ENCODE peak calls at places on chromosomes 1 and 21, in four cellular contexts. One of them, this sample, is unnamed.

GRCh38 chr1:101253976-101254660 is 17.3 kb downstream of the S1PR1 start:
- DNase-seq in Caki2: peak; percentile 45
- DNase-seq in activated gamma-delta T cell treated with Interleukin-2 at 50 U/mL for 16 hours: no peak
- DNase-seq in DMS153: no peak
- DNase-seq in this sample: peak; percentile 23

GRCh38 chr1:156103521-156103947 is 11.0 kb upstream of the LMNA start:
- DNase-seq in Caki2: no peak
- DNase-seq in activated gamma-delta T cell treated with Interleukin-2 at 50 U/mL for 16 hours: no peak
- DNase-seq in DMS153: peak; percentile 21
- DNase-seq in this sample: no peak

GRCh38 chr1:47682786-47683350 is 245.0 kb downstream of the FOXD2 start:
- DNase-seq in Caki2: no peak
- DNase-seq in activated gamma-delta T cell treated with Interleukin-2 at 50 U/mL for 16 hours: no peak
- DNase-seq in DMS153: no peak
- DNase-seq in this sample: no peak

GRCh38 chr1:8023287-8023994 is 2.7 kb downstream of the ERRFI1 start:
- DNase-seq in Caki2: no peak
- DNase-seq in activated gamma-delta T cell treated with Interleukin-2 at 50 U/mL for 16 hours: no peak
- DNase-seq in DMS153: no peak
- DNase-seq in this sample: no peak

GRCh38 chr1:116498789-116499628 is 71.8 kb downstream of the CD58 start:
- DNase-seq in Caki2: peak; percentile 59
- DNase-seq in activated gamma-delta T cell treated with Interleukin-2 at 50 U/mL for 16 hours: peak; percentile 52
- DNase-seq in DMS153: peak; percentile 18
- DNase-seq in this sample: peak; percentile 87

GRCh38 chr1:41995441-41996130 is 76.9 kb upstream of the HIVEP3 start:
- DNase-seq in Caki2: no peak
- DNase-seq in activated gamma-delta T cell treated with Interleukin-2 at 50 U/mL for 16 hours: no peak
- DNase-seq in DMS153: no peak
- DNase-seq in this sample: no peak

GRCh38 chr1:113868387-113869083 is 3.0 kb downstream of the PTPN22 start:
- DNase-seq in Caki2: no peak
- DNase-seq in activated gamma-delta T cell treated with Interleukin-2 at 50 U/mL for 16 hours: no peak
- DNase-seq in DMS153: no peak
- DNase-seq in this sample: no peak

GRCh38 chr1:228001738-228002535 is 4.9 kb upstream of the WNT3A start:
- DNase-seq in Caki2: no peak
- DNase-seq in activated gamma-delta T cell treated with Interleukin-2 at 50 U/mL for 16 hours: no peak
- DNase-seq in DMS153: no peak
- DNase-seq in this sample: no peak

GRCh38 chr1:202189012-202189790 is 4.4 kb upstream of the LGR6 start:
- DNase-seq in Caki2: peak; percentile 27
- DNase-seq in activated gamma-delta T cell treated with Interleukin-2 at 50 U/mL for 16 hours: peak; percentile 80
- DNase-seq in DMS153: no peak
- DNase-seq in this sample: peak; percentile 43

GRCh38 chr1:245232936-245233335 is 78.2 kb downstream of the KIF26B start:
- DNase-seq in Caki2: no peak
- DNase-seq in activated gamma-delta T cell treated with Interleukin-2 at 50 U/mL for 16 hours: no peak
- DNase-seq in DMS153: no peak
- DNase-seq in this sample: no peak

GRCh38 chr1:108708726-108709660 is 3.7 kb upstream of the FNDC7 start:
- DNase-seq in Caki2: no peak
- DNase-seq in activated gamma-delta T cell treated with Interleukin-2 at 50 U/mL for 16 hours: peak; percentile 63
- DNase-seq in DMS153: no peak
- DNase-seq in this sample: peak; percentile 52

GRCh38 chr1:19846338-19846737 is 31.3 kb upstream of the RNF186 start:
- DNase-seq in Caki2: no peak
- DNase-seq in activated gamma-delta T cell treated with Interleukin-2 at 50 U/mL for 16 hours: no peak
- DNase-seq in DMS153: no peak
- DNase-seq in this sample: no peak

GRCh38 chr1:231407537-231408396 is 14.3 kb downstream of the EGLN1 start:
- DNase-seq in Caki2: peak; percentile 55
- DNase-seq in activated gamma-delta T cell treated with Interleukin-2 at 50 U/mL for 16 hours: no peak
- DNase-seq in DMS153: no peak
- DNase-seq in this sample: no peak

GRCh38 chr1:83641206-83641658 is 357.7 kb downstream of the TTLL7 start:
- DNase-seq in Caki2: no peak
- DNase-seq in activated gamma-delta T cell treated with Interleukin-2 at 50 U/mL for 16 hours: no peak
- DNase-seq in DMS153: no peak
- DNase-seq in this sample: no peak

GRCh38 chr1:16618719-16619118 is 5.4 kb upstream of the NBPF1 start:
- DNase-seq in Caki2: no peak
- DNase-seq in activated gamma-delta T cell treated with Interleukin-2 at 50 U/mL for 16 hours: peak; percentile 5
- DNase-seq in DMS153: no peak
- DNase-seq in this sample: no peak

GRCh38 chr1:189616893-189617292 is 860.8 kb downstream of the BRINP3 start:
- DNase-seq in Caki2: peak; percentile 85
- DNase-seq in activated gamma-delta T cell treated with Interleukin-2 at 50 U/mL for 16 hours: no peak
- DNase-seq in DMS153: no peak
- DNase-seq in this sample: no peak

GRCh38 chr1:66383168-66383567 is 150.8 kb upstream of the SGIP1 start:
- DNase-seq in Caki2: no peak
- DNase-seq in activated gamma-delta T cell treated with Interleukin-2 at 50 U/mL for 16 hours: no peak
- DNase-seq in DMS153: no peak
- DNase-seq in this sample: no peak

GRCh38 chr1:81369814-81370213 is 430.9 kb upstream of the ADGRL2 start:
- DNase-seq in Caki2: no peak
- DNase-seq in activated gamma-delta T cell treated with Interleukin-2 at 50 U/mL for 16 hours: no peak
- DNase-seq in DMS153: no peak
- DNase-seq in this sample: no peak

GRCh38 chr1:109050228-109050995 is 8.5 kb upstream of the WDR47 start:
- DNase-seq in Caki2: peak; percentile 74
- DNase-seq in activated gamma-delta T cell treated with Interleukin-2 at 50 U/mL for 16 hours: no peak
- DNase-seq in DMS153: no peak
- DNase-seq in this sample: no peak

GRCh38 chr1:111908222-111908621 is 81.2 kb downstream of the KCND3 start:
- DNase-seq in Caki2: no peak
- DNase-seq in activated gamma-delta T cell treated with Interleukin-2 at 50 U/mL for 16 hours: no peak
- DNase-seq in DMS153: no peak
- DNase-seq in this sample: no peak

GRCh38 chr21:31408306-31409088 is 64.4 kb upstream of the TIAM1 start:
- DNase-seq in Caki2: no peak
- DNase-seq in activated gamma-delta T cell treated with Interleukin-2 at 50 U/mL for 16 hours: no peak
- DNase-seq in DMS153: no peak
- DNase-seq in this sample: no peak

GRCh38 chr21:45366931-45367401 is 38.0 kb upstream of the COL18A1 start:
- DNase-seq in Caki2: peak; percentile 98
- DNase-seq in activated gamma-delta T cell treated with Interleukin-2 at 50 U/mL for 16 hours: no peak
- DNase-seq in DMS153: no peak
- DNase-seq in this sample: no peak

GRCh38 chr1:53656916-53657170 is 82.1 kb downstream of the GLIS1 start:
- DNase-seq in Caki2: no peak
- DNase-seq in activated gamma-delta T cell treated with Interleukin-2 at 50 U/mL for 16 hours: no peak
- DNase-seq in DMS153: no peak
- DNase-seq in this sample: no peak

GRCh38 chr21:15749045-15749867 is 19.5 kb downstream of the USP25 start:
- DNase-seq in Caki2: peak; percentile 28
- DNase-seq in activated gamma-delta T cell treated with Interleukin-2 at 50 U/mL for 16 hours: no peak
- DNase-seq in DMS153: no peak
- DNase-seq in this sample: no peak

GRCh38 chr1:9281907-9282306 is 10.8 kb upstream of the SPSB1 start:
- DNase-seq in Caki2: no peak
- DNase-seq in activated gamma-delta T cell treated with Interleukin-2 at 50 U/mL for 16 hours: no peak
- DNase-seq in DMS153: no peak
- DNase-seq in this sample: no peak

This sample was measured in Kasumi-1.